ENCODE peak calls at places on chromosomes 7 and 10, in four cellular contexts. G, H, B and D are unnamed samples.

GRCh38 chr10:115417585-115418265 is 324.6 kb downstream of the ATRNL1 start:
- DNase-seq in G (peak), H (no peak), B (peak), D (peak)

GRCh38 chr10:44574596-44575480 is 189.9 kb upstream of the CXCL12 start:
- DNase-seq in G (no peak), H (no peak), B (no peak), D (no peak)

GRCh38 chr7:41881313-41882130 is 178.6 kb upstream of the INHBA start:
- DNase-seq in G (no peak), H (no peak), B (no peak), D (no peak)

GRCh38 chr10:132299381-132300336 is 8.1 kb downstream of the STK32C start:
- DNase-seq in G (no peak), H (no peak), B (no peak), D (no peak)

GRCh38 chr7:61111-61510 is 131.3 kb upstream of the FAM20C start:
- DNase-seq in G (no peak), H (no peak), B (no peak), D (no peak)

GRCh38 chr7:130960208-130960988 is 226.4 kb upstream of the KLF14 start:
- DNase-seq in G (peak), H (no peak), B (peak), D (peak)

GRCh38 chr10:122637371-122637770 is 62.3 kb downstream of the C10orf120 start:
- DNase-seq in G (no peak), H (no peak), B (no peak), D (no peak)

GRCh38 chr10:34075269-34075926 is 739.7 kb downstream of the PARD3 start:
- DNase-seq in G (no peak), H (peak), B (no peak), D (no peak)

GRCh38 chr7:21550076-21550475 is 7.2 kb downstream of the DNAH11 start:
- DNase-seq in G (no peak), H (no peak), B (no peak), D (no peak)

GRCh38 chr7:29337628-29338116 is 143.1 kb downstream of the CHN2 start:
- DNase-seq in G (no peak), H (no peak), B (no peak), D (no peak)

GRCh38 chr10:30057421-30057841 is 2.0 kb downstream of the JCAD start:
- DNase-seq in G (peak), H (no peak), B (no peak), D (no peak)

GRCh38 chr10:51030480-51030879 is 43.8 kb upstream of the PRKG1 start:
- DNase-seq in G (no peak), H (no peak), B (no peak), D (no peak)

GRCh38 chr7:105060394-105060793 is 46.4 kb downstream of the KMT2E start:
- DNase-seq in G (no peak), H (no peak), B (peak), D (no peak)

GRCh38 chr7:101162551-101163280 is 2.7 kb downstream of the VGF start:
- DNase-seq in G (no peak), H (no peak), B (no peak), D (peak)

GRCh38 chr7:101172854-101173751 is 7.0 kb downstream of the NAT16 start:
- DNase-seq in G (no peak), H (no peak), B (no peak), D (peak)

GRCh38 chr10:71795248-71795647 is 21.9 kb upstream of the VSIR start:
- DNase-seq in G (no peak), H (no peak), B (no peak), D (peak)

GRCh38 chr7:7129381-7129780 is 53.0 kb upstream of the C1GALT1 start:
- DNase-seq in G (no peak), H (no peak), B (no peak), D (no peak)

GRCh38 chr7:135769403-135769802 is 20.8 kb upstream of the FAM180A start:
- DNase-seq in G (no peak), H (no peak), B (no peak), D (no peak)

GRCh38 chr7:1948887-1949680 is 279.0 kb downstream of the ELFN1 start:
- DNase-seq in G (no peak), H (no peak), B (no peak), D (no peak)

GRCh38 chr7:130939285-130940095 is 205.5 kb upstream of the KLF14 start:
- DNase-seq in G (no peak), H (no peak), B (no peak), D (no peak)

GRCh38 chr7:123296965-123297364 is 97.2 kb upstream of the SLC13A1 start:
- DNase-seq in G (no peak), H (no peak), B (no peak), D (no peak)

GRCh38 chr7:64882341-64883112 is 20.5 kb upstream of the ZNF273 start:
- DNase-seq in G (no peak), H (peak), B (no peak), D (peak)

GRCh38 chr7:128497405-128497804 is 20.9 kb downstream of the METTL2B start:
- DNase-seq in G (no peak), H (no peak), B (no peak), D (no peak)

GRCh38 chr10:944034-944831 is 12.7 kb upstream of the LARP4B start:
- DNase-seq in G (no peak), H (no peak), B (no peak), D (peak)

GRCh38 chr7:151745090-151745638 is 131.8 kb downstream of the PRKAG2 start:
- DNase-seq in G (peak), H (no peak), B (no peak), D (peak)

GRCh38 chr7:37920619-37921339 is at the start of gene EPDR1:
- DNase-seq in G (peak), H (no peak), B (no peak), D (no peak)

GRCh38 chr10:47339759-47340612 is 8.2 kb upstream of the RBP3 start:
- DNase-seq in G (no peak), H (no peak), B (no peak), D (no peak)

GRCh38 chr7:122301858-122302745 is 2.4 kb downstream of the FEZF1 start:
- DNase-seq in G (no peak), H (no peak), B (no peak), D (no peak)

GRCh38 chr10:4073912-4074311 is 288.9 kb upstream of the KLF6 start:
- DNase-seq in G (no peak), H (no peak), B (peak), D (no peak)

GRCh38 chr7:102292813-102293798 is 6.4 kb downstream of the SH2B2 start:
- DNase-seq in G (no peak), H (no peak), B (no peak), D (no peak)

GRCh38 chr7:128671992-128672391 is at the start of gene GARIN1A:
- DNase-seq in G (no peak), H (no peak), B (no peak), D (no peak)

GRCh38 chr7:149277871-149278270 is 15.9 kb downstream of the ZNF783 start:
- DNase-seq in G (no peak), H (no peak), B (no peak), D (no peak)

GRCh38 chr10:5490698-5491464 is 8.5 kb downstream of the CALML5 start:
- DNase-seq in G (no peak), H (no peak), B (no peak), D (no peak)

GRCh38 chr7:906776-907157 is 30.4 kb downstream of the GET4 start:
- DNase-seq in G (no peak), H (no peak), B (no peak), D (no peak)

GRCh38 chr10:114547466-114547865 is 110.6 kb downstream of the ABLIM1 start:
- DNase-seq in G (no peak), H (no peak), B (no peak), D (no peak)

GRCh38 chr10:102412293-102412692 is 6.3 kb downstream of the PSD start:
- DNase-seq in G (no peak), H (no peak), B (no peak), D (no peak)

DNA sequence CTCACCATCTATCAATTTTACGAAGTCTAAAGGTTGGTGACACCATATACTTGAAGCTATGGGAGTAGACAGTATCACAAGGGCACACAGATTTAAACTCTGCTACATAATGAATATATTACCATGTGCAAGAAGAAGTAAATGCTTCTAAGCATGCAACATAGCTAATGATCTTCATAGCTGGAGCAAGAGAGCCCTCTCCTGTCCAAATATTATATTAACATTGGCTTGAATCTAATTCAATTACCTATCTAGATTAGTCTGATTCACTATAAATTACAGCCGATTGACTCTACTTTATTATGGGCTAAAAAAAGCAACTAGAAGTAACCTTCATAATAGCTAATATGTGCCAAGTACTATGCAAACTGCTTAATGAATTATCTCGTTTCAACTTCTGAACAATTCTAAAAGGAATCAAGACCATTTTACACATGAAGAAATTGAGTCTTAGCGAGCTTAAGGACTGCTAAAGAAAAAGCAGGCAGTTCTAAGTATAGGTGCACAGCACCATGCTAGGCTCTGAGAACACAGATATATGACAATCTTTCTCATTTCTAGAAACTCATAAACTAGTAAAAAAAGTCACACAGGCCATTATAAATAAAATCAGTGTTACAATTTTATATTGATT is 21.9 kb downstream of the FRA10AC1 start:
- DNase-seq in G (peak), H (no peak), B (peak), D (peak)
- TF ChIP-seq CTCF in G (peak), H (peak), B (peak), D (peak)

DNA sequence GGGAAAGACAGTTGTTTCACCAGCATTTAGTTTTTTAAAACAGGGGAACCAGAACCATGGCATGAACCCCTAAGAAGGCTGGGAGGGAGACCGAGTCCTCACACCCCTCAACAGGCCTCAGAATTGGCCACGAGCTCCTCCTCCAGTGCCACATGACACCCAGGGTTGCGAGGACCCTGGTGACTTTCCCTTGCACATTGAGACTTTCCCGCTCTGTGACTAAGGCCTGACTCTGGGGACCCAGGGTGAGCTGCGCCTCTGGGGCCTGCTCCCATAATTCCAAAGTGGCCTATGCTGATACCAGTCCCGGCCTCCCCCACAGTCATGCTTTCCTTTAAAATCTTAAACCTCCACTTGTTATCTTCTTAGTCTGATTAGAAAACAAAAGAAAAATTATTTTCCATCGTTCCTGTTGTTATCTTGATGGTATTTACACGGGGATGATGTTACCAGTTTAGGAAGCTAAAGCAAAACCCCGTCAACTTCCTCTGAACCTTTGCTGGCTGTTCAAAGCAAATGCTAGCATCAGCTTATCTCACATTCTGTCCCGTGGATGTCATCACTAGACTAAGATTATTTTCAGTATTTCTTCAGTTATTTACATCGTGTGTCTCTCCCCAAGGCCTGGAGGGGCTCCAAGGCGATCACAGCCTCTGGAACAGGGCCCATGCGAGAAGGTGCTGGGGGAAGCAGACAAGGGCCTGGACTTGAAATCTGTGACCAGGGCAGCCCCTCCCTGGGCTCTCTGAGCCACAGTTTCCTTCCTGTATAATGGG is 42.1 kb downstream of the FAM53B start:
- DNase-seq in G (no peak), H (no peak), B (no peak), D (no peak)
- H3K27ac ChIP-seq in G (no peak), H (peak), B (no peak), D (peak)

GRCh38 chr7:12212051-12212485 is 974 bp downstream of the TMEM106B start:
- DNase-seq in G (no peak), H (no peak), B (no peak), D (peak)

GRCh38 chr7:12217311-12217710 is 6.2 kb downstream of the TMEM106B start:
- DNase-seq in G (no peak), H (no peak), B (no peak), D (no peak)

GRCh38 chr7:12207046-12207445 is 4.0 kb upstream of the TMEM106B start:
- DNase-seq in G (no peak), H (no peak), B (no peak), D (no peak)

GRCh38 chr7:12210179-12211053 is 678 bp upstream of the TMEM106B start:
- DNase-seq in G (peak), H (no peak), B (no peak), D (peak)

DNA sequence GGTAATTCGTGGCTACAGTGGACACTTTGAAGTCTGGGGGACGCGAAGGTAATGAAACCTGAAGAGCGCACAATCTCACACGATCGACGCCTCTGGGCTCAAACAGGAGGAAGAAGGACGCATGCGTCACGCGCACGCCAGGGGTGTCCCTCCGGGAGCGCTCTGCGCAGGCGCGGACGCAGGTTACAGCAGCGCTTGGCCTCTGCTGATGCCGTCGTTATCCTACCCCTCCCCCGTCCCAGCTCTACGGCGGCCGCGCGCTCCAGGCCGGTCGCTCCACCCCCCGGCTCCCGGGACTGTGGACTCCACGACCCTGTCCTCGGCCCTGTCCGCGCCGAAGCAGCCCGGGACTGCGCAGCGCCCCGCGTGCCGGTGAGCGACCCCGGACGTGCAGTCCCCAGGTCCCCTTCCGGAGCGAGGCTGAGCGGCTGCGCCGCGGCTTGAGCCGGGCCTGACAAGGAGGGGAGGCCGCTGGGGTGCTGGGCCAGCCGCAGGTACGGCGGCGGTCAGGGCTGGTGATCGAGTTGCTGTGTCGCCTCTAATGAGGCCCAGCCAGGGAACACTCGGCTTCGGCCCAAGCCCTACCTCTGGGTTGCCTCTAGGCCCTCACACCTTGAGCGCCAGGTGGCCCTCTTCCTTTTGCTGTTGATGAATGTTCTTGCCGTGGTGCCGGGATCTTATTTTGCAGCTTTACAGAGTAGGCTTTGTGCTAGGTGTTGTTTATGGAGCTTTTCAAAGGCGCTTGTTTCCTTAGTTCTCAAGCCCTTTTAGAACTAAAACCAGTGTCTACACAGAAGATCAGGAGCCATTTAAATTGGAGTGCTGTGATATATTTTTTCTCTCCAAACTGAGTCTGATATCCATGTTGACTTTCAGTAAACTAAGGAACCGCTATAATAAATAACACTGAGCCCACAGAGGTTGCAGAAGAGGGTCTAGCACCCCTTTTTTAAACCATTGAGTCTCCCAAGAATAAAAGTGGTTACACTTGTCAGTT is at the start of gene TMEM106B:
- DNase-seq in G (peak), H (peak), B (peak), D (peak)
- TF ChIP-seq CTCF in G (peak), H (no peak), B (peak), D (peak)

GRCh38 chr10:13987472-13987871 is 343.3 kb downstream of the FRMD4A start:
- DNase-seq in G (no peak), H (no peak), B (peak), D (peak)

GRCh38 chr10:13977861-13978843 is 352.6 kb downstream of the FRMD4A start:
- DNase-seq in G (no peak), H (no peak), B (no peak), D (peak)

GRCh38 chr10:13978844-13979227 is 351.9 kb downstream of the FRMD4A start:
- DNase-seq in G (no peak), H (no peak), B (no peak), D (no peak)

GRCh38 chr10:13984647-13985155 is 346.0 kb downstream of the FRMD4A start:
- DNase-seq in G (peak), H (no peak), B (peak), D (peak)

GRCh38 chr10:13983035-13983434 is 347.7 kb downstream of the FRMD4A start:
- DNase-seq in G (no peak), H (no peak), B (no peak), D (no peak)
- H3K27ac ChIP-seq in G (no peak), H (no peak), B (no peak), D (no peak)

DNA sequence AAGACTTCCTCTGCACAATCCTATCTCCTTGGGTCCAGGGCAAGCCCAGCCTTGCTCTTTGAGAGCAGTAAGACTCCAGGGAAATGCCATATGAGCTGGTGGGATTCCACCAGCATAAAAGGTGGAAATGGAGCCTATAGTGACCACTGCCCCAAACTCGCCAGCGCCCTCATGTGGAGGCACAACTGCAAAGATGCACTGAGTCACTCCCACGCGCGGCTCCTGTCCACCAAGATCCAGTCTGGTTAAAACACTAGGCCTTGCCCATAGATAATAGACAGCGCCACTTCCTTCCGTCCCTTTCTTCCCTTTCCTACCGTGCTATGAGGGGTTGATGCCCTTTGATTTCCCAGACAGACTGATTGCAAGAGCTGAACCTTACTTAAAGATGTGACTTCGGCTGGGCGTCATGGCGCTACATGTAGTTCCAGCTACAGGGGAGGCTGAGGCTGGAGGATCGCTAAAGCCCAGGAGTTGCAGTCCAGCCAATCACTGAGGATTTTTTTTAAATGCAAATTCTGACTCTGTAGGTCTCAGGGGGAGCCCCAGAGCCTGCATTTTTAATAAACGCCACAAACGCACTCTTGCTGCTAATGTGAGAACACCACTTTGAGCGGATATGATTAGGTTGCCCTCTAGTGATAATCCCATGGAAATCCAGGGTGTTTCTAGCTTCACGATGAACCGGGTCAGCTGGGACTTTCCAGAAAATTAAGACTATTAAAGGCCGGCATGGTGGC is 136.5 kb downstream of the EPC1 start:
- DNase-seq in G (peak), H (no peak), B (peak), D (peak)
- TF ChIP-seq CTCF in G (peak), H (peak), B (peak), D (peak)

GRCh38 chr7:5699467-5699866 is 82.0 kb downstream of the RNF216 start:
- DNase-seq in G (no peak), H (no peak), B (no peak), D (no peak)
- H3K27ac ChIP-seq in G (no peak), H (peak), B (no peak), D (no peak)

DNA sequence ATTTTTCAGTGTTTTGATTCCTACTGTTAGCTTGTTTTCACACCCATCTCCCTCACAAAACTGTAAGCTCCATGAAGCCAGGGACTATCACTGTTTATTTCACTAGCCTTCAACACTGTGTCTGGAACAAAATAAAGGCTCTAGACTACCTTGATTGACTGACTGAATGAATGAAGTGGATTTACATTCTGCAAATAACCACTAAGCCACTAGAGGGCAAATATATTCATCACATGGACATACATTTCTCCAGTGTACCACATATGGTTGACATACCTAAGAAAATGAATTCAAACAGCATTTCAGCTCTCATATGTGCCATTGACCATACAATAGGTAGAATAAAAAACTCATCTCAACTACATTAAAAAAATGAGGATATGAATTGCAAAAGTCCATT is 185.9 kb downstream of the RAB11FIP2 start:
- DNase-seq in G (peak), H (no peak), B (no peak), D (peak)
- TF ChIP-seq CTCF in G (peak), H (no peak), B (peak), D (peak)